ENCODE peak calls at places on chromosomes 5 and 9, in four cellular contexts. One of them, this sample, is unnamed.

GRCh38 chr9:37839491-37840461 is 39.2 kb downstream of the DCAF10 start:
- DNase-seq in activated CD4-positive, alpha-beta T cell treated with anti-CD3 and anti-CD28 coated beads, Interleukin-2, amount 10 ng/mL, durations not matched to agents 7 days and 5 days: no peak
- DNase-seq in nephron progenitor cell: no peak
- DNase-seq in AG20443: no peak
- DNase-seq in this sample: no peak

GRCh38 chr5:139636207-139636792 is 11.8 kb upstream of the CXXC5 start:
- DNase-seq in activated CD4-positive, alpha-beta T cell treated with anti-CD3 and anti-CD28 coated beads, Interleukin-2, amount 10 ng/mL, durations not matched to agents 7 days and 5 days: peak
- DNase-seq in nephron progenitor cell: no peak
- DNase-seq in AG20443: no peak
- DNase-seq in this sample: peak

GRCh38 chr5:136364307-136364706 is 1.0 kb downstream of the TRPC7 start:
- DNase-seq in activated CD4-positive, alpha-beta T cell treated with anti-CD3 and anti-CD28 coated beads, Interleukin-2, amount 10 ng/mL, durations not matched to agents 7 days and 5 days: no peak
- DNase-seq in nephron progenitor cell: no peak
- DNase-seq in AG20443: no peak
- DNase-seq in this sample: no peak

GRCh38 chr5:168047669-168048111 is 243.8 kb upstream of the WWC1 start:
- DNase-seq in activated CD4-positive, alpha-beta T cell treated with anti-CD3 and anti-CD28 coated beads, Interleukin-2, amount 10 ng/mL, durations not matched to agents 7 days and 5 days: no peak
- DNase-seq in nephron progenitor cell: no peak
- DNase-seq in AG20443: no peak
- DNase-seq in this sample: no peak

GRCh38 chr5:180669661-180670060 is 20.3 kb upstream of the FLT4 start:
- DNase-seq in activated CD4-positive, alpha-beta T cell treated with anti-CD3 and anti-CD28 coated beads, Interleukin-2, amount 10 ng/mL, durations not matched to agents 7 days and 5 days: no peak
- DNase-seq in nephron progenitor cell: no peak
- DNase-seq in AG20443: no peak
- DNase-seq in this sample: no peak

GRCh38 chr5:88785396-88786216 is 97.4 kb downstream of the MEF2C start:
- DNase-seq in activated CD4-positive, alpha-beta T cell treated with anti-CD3 and anti-CD28 coated beads, Interleukin-2, amount 10 ng/mL, durations not matched to agents 7 days and 5 days: no peak
- DNase-seq in nephron progenitor cell: no peak
- DNase-seq in AG20443: peak
- DNase-seq in this sample: no peak

GRCh38 chr9:84953797-84954695 is 284.5 kb downstream of the NTRK2 start:
- DNase-seq in activated CD4-positive, alpha-beta T cell treated with anti-CD3 and anti-CD28 coated beads, Interleukin-2, amount 10 ng/mL, durations not matched to agents 7 days and 5 days: peak
- DNase-seq in nephron progenitor cell: peak
- DNase-seq in AG20443: peak
- DNase-seq in this sample: peak

GRCh38 chr9:132555528-132555927 is 26.9 kb upstream of the BARHL1 start:
- DNase-seq in activated CD4-positive, alpha-beta T cell treated with anti-CD3 and anti-CD28 coated beads, Interleukin-2, amount 10 ng/mL, durations not matched to agents 7 days and 5 days: no peak
- DNase-seq in nephron progenitor cell: no peak
- DNase-seq in AG20443: no peak
- DNase-seq in this sample: no peak

GRCh38 chr5:121525731-121526130 is 326.0 kb upstream of the FTMT start:
- DNase-seq in activated CD4-positive, alpha-beta T cell treated with anti-CD3 and anti-CD28 coated beads, Interleukin-2, amount 10 ng/mL, durations not matched to agents 7 days and 5 days: no peak
- DNase-seq in nephron progenitor cell: no peak
- DNase-seq in AG20443: no peak
- DNase-seq in this sample: no peak

GRCh38 chr5:113052041-113052795 is 75.6 kb downstream of the DCP2 start:
- DNase-seq in activated CD4-positive, alpha-beta T cell treated with anti-CD3 and anti-CD28 coated beads, Interleukin-2, amount 10 ng/mL, durations not matched to agents 7 days and 5 days: no peak
- DNase-seq in nephron progenitor cell: no peak
- DNase-seq in AG20443: peak
- DNase-seq in this sample: no peak

GRCh38 chr9:113350937-113351336 is 1.6 kb downstream of the BSPRY start:
- DNase-seq in activated CD4-positive, alpha-beta T cell treated with anti-CD3 and anti-CD28 coated beads, Interleukin-2, amount 10 ng/mL, durations not matched to agents 7 days and 5 days: no peak
- DNase-seq in nephron progenitor cell: no peak
- DNase-seq in AG20443: no peak
- DNase-seq in this sample: no peak